ENCODE peak calls at places on chromosomes 3 and 15, in ten cellular contexts. P is K562, G is endothelial cell of umbilical vein, U is stomach, A is Panc1, O is sigmoid colon, X is esophagus muscularis mucosa, E is breast epithelium, D is transverse colon, B is HCT116. V is an unnamed sample. For H3K9me3, the result is how much of the 10 kb centered on the place peaks cover.

GRCh38 chr3:194333212-194333980 is 17.7 kb downstream of the CPN2 start:
- DNase-seq in P (peak), G (peak), U (peak), A (no peak), O (peak), X (peak), E (peak), D (peak), B (peak), V (no peak)

GRCh38 chr3:61822588-61822987 is 261.2 kb downstream of the PTPRG start:
- DNase-seq in P (no peak), G (no peak), U (no peak), A (no peak), O (no peak), X (no peak), E (no peak), D (no peak), B (no peak), V (no peak)

GRCh38 chr3:49553690-49554634 is at the start of gene BSN:
- DNase-seq in P (peak), G (peak), U (peak), A (peak), O (peak), X (peak), E (peak), D (peak), B (peak), V (no peak)

GRCh38 chr3:145628211-145628610 is 532.8 kb downstream of the PLOD2 start:
- DNase-seq in P (no peak), G (no peak), U (no peak), A (no peak), O (no peak), X (no peak), E (no peak), D (no peak), B (no peak), V (no peak)

GRCh38 chr15:75037685-75038084 is 14.3 kb downstream of the PPCDC start:
- DNase-seq in P (no peak), G (no peak), U (no peak), A (no peak), O (no peak), X (no peak), E (no peak), D (no peak), B (no peak), V (no peak)

GRCh38 chr3:33115024-33115768 is 1.4 kb downstream of the CRTAP start:
- DNase-seq in P (peak), G (peak), U (peak), A (no peak), O (peak), X (no peak), E (no peak), D (peak), B (peak), V (no peak)

GRCh38 chr3:30370681-30371271 is 235.6 kb upstream of the TGFBR2 start:
- DNase-seq in P (no peak), G (peak), U (no peak), A (no peak), O (no peak), X (no peak), E (no peak), D (no peak), B (no peak), V (no peak)

GRCh38 chr3:155760653-155761052 is 15.8 kb upstream of the PLCH1 start:
- DNase-seq in P (no peak), G (no peak), U (no peak), A (no peak), O (no peak), X (no peak), E (no peak), D (no peak), B (no peak), V (no peak)

GRCh38 chr15:77568960-77569646 is 63.6 kb downstream of the LINGO1 start:
- DNase-seq in P (peak), G (no peak), U (peak), A (no peak), O (no peak), X (no peak), E (peak), D (no peak), B (no peak), V (no peak)

GRCh38 chr15:40106203-40107161 is 2.2 kb downstream of the BMF start:
- DNase-seq in P (peak), G (no peak), U (peak), A (no peak), O (peak), X (no peak), E (peak), D (peak), B (no peak), V (peak)

GRCh38 chr3:127652246-127652995 is 20.3 kb upstream of the ABTB1 start:
- DNase-seq in P (peak), G (peak), U (peak), A (peak), O (peak), X (no peak), E (no peak), D (peak), B (peak), V (no peak)

GRCh38 chr3:171813897-171814460 is 3.7 kb upstream of the PLD1 start:
- DNase-seq in P (peak), G (no peak), U (no peak), A (no peak), O (peak), X (no peak), E (no peak), D (no peak), B (no peak), V (no peak)

GRCh38 chr3:122857019-122857418 is 62.1 kb downstream of the SLC49A4 start:
- DNase-seq in P (no peak), G (no peak), U (no peak), A (no peak), O (no peak), X (no peak), E (no peak), D (no peak), B (no peak), V (no peak)

GRCh38 chr15:64580696-64581407 is 120.5 kb downstream of the ZNF609 start:
- DNase-seq in P (no peak), G (no peak), U (no peak), A (no peak), O (no peak), X (no peak), E (no peak), D (no peak), B (no peak), V (no peak)

GRCh38 chr3:69323941-69324340 is 61.9 kb downstream of the FRMD4B start:
- DNase-seq in P (no peak), G (no peak), U (no peak), A (no peak), O (no peak), X (no peak), E (no peak), D (no peak), B (no peak), V (no peak)

GRCh38 chr3:165603196-165603595 is 234.0 kb downstream of the BCHE start:
- DNase-seq in P (no peak), G (no peak), U (no peak), A (no peak), O (no peak), X (no peak), E (no peak), D (no peak), B (no peak), V (no peak)

GRCh38 chr15:70127288-70127746 is 29.6 kb upstream of the TLE3 start:
- DNase-seq in P (no peak), G (peak), U (peak), A (no peak), O (peak), X (no peak), E (peak), D (peak), B (no peak), V (no peak)

GRCh38 chr3:136186850-136187249 is 9.3 kb downstream of the MSL2 start:
- DNase-seq in P (no peak), G (no peak), U (no peak), A (no peak), O (no peak), X (no peak), E (no peak), D (no peak), B (no peak), V (no peak)

GRCh38 chr3:183688869-183689268 is 8.7 kb upstream of the YEATS2 start:
- DNase-seq in P (no peak), G (no peak), U (no peak), A (no peak), O (no peak), X (no peak), E (no peak), D (no peak), B (no peak), V (no peak)

GRCh38 chr3:101995371-101996046 is 146.2 kb downstream of the NFKBIZ start:
- DNase-seq in P (no peak), G (no peak), U (no peak), A (no peak), O (no peak), X (no peak), E (no peak), D (no peak), B (no peak), V (no peak)

GRCh38 chr3:66484106-66484857 is 16.5 kb downstream of the LRIG1 start:
- DNase-seq in P (no peak), G (no peak), U (no peak), A (no peak), O (no peak), X (no peak), E (no peak), D (no peak), B (no peak), V (no peak)

GRCh38 chr3:15303216-15303615 is 29.2 kb downstream of the SH3BP5 start:
- DNase-seq in P (no peak), G (no peak), U (no peak), A (no peak), O (peak), X (no peak), E (no peak), D (no peak), B (no peak), V (no peak)

GRCh38 chr3:134993011-134993410 is 198.0 kb downstream of the EPHB1 start:
- DNase-seq in P (no peak), G (no peak), U (no peak), A (no peak), O (no peak), X (no peak), E (no peak), D (no peak), B (no peak), V (no peak)

GRCh38 chr3:133767607-133768006 is 21.4 kb downstream of the TF start:
- DNase-seq in P (no peak), G (no peak), U (no peak), A (no peak), O (no peak), X (peak), E (no peak), D (no peak), B (no peak), V (no peak)

GRCh38 chr15:84721381-84721780 is 5.4 kb upstream of the SEC11A start:
- DNase-seq in P (no peak), G (no peak), U (no peak), A (no peak), O (no peak), X (no peak), E (no peak), D (no peak), B (no peak), V (no peak)

GRCh38 chr15:84727429-84727828 is 11.5 kb upstream of the SEC11A start:
- DNase-seq in P (no peak), G (no peak), U (no peak), A (no peak), O (no peak), X (no peak), E (no peak), D (no peak), B (no peak), V (no peak)

GRCh38 chr15:84722628-84723027 is 6.7 kb upstream of the SEC11A start:
- DNase-seq in P (no peak), G (no peak), U (no peak), A (no peak), O (no peak), X (no peak), E (no peak), D (no peak), B (no peak), V (no peak)

DNA sequence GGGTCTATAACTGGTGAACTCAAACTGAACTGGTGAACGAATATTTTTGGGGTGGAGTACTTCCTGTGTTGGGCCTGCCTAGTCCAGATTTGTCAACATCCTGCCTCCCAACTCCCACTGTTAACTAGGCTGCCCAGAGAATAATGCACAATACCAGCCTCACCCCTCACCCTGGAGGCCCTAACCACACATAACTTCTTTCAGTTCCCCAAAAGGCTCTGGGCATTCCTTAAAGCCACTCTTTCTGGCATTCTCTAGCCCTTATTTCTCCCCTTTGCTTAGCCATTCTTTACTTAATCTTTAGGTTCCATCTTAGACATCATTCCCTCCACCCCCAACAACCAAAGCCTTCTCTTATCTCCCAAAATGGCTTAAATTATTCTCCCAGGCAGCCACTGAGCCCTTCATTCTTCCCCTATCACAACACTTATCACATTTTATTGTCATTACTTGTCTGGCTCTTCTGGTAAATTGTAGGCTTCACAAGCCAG is 9.1 kb upstream of the SEC11A start:
- DNase-seq in P (peak), G (peak), U (no peak), A (no peak), O (no peak), X (no peak), E (no peak), D (no peak), B (no peak), V (no peak)
- H3K9me3 ChIP-seq in P (under half), G (under half), U (under half), A (under half), O (under half), X (under half), E (under half), D (under half), B (under half), V (under half)

GRCh38 chr3:112123548-112123947 is 9.5 kb downstream of the GCSAM start:
- DNase-seq in P (no peak), G (no peak), U (no peak), A (no peak), O (no peak), X (no peak), E (no peak), D (no peak), B (no peak), V (no peak)

GRCh38 chr3:112124901-112125607 is 8.0 kb downstream of the GCSAM start:
- DNase-seq in P (no peak), G (no peak), U (no peak), A (no peak), O (no peak), X (no peak), E (no peak), D (no peak), B (no peak), V (no peak)

GRCh38 chr3:112128843-112129727 is 4.0 kb downstream of the GCSAM start:
- DNase-seq in P (no peak), G (no peak), U (no peak), A (no peak), O (no peak), X (no peak), E (no peak), D (no peak), B (no peak), V (no peak)

GRCh38 chr3:112127522-112128494 is 5.2 kb downstream of the GCSAM start:
- DNase-seq in P (no peak), G (no peak), U (no peak), A (no peak), O (no peak), X (no peak), E (no peak), D (no peak), B (no peak), V (no peak)

DNA sequence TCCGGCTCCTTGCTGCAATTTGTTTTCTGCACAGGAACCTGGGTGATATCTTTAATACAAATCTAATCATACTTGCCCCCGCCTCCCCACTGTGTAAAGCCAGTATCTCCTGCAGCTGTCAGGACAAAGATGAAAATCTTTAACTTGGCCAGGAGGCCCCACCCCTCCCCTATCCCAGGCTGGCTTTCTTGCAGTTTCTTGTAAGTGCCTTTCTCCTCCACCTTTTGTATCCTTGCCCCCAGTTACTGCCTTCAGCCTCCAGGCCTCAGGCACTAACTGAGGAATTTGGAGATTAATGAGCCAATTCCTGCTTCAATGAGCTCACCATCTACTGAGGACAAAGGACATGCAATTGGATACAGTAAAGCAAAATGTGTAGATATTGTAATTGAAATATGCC is 6.5 kb downstream of the GCSAM start:
- DNase-seq in P (no peak), G (peak), U (no peak), A (no peak), O (no peak), X (no peak), E (no peak), D (no peak), B (no peak), V (no peak)
- TF ChIP-seq POLR2AphosphoS5 in P (no peak), G (no peak), U (no peak), A (no peak), O (no peak), X (no peak), E (no peak), D (no peak), B (no peak), V (no peak)

DNA sequence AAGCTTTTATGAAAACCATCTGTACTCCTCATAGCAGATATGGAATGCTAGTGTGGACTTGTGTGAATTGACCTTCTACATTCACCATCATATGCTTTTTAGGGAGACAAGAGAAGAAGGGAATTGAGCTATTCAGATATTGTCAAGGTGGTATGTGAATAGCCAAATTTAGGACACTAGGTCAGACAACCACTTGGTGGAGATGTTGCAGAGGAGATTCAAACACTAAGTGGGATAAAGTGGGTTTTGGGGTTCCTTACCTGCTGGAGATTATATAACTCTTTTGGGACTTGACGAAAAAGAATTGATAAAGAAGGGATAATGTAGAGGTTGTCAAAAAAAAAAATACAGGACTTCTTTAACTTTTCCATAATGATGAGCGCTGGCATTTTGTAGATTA is 231.8 kb upstream of the THRB start:
- DNase-seq in P (peak), G (no peak), U (no peak), A (no peak), O (no peak), X (no peak), E (no peak), D (no peak), B (no peak), V (no peak)
- TF ChIP-seq CTCF in P (peak), G (no peak), U (no peak), A (no peak), O (no peak), X (no peak), E (no peak), D (no peak), B (no peak), V (no peak)

GRCh38 chr15:25066708-25067107 is 111.9 kb downstream of the SNRPN start:
- DNase-seq in P (no peak), G (no peak), U (no peak), A (no peak), O (peak), X (no peak), E (no peak), D (no peak), B (no peak), V (no peak)
- H3K9me3 ChIP-seq in P (under half), G (half or more), U (half or more), A (half or more), O (half or more), X (half or more), E (half or more), D (half or more), B (under half), V (half or more)

V was measured in vagina.